ENCODE peak calls at places on chromosomes 13 and 19, in six cellular contexts. One of them, this sample, is unnamed. For H3K4me1 and H3K27me3, the result is how much of the 10 kb centered on the place peaks cover.

GRCh38 chr13:49858183-49858856 is 65.8 kb upstream of the KPNA3 start:
- DNase-seq in pancreas: no peak
- DNase-seq in H9: no peak
- DNase-seq in ovary: no peak
- DNase-seq in uterus: no peak
- DNase-seq in tibial artery: no peak
- DNase-seq in this sample: no peak

GRCh38 chr19:56643460-56643763 is 453 bp downstream of the SMIM17 start:
- DNase-seq in uterus: no peak
- DNase-seq in ovary: no peak
- DNase-seq in H9: no peak
- DNase-seq in pancreas: no peak
- DNase-seq in tibial artery: no peak
- DNase-seq in this sample: no peak

GRCh38 chr13:21014666-21015170 is 46.7 kb downstream of the LATS2 start:
- DNase-seq in pancreas: no peak
- DNase-seq in ovary: peak
- DNase-seq in uterus: peak
- DNase-seq in H9: no peak
- DNase-seq in tibial artery: peak
- DNase-seq in this sample: peak

GRCh38 chr13:27120011-27120410 is 51.6 kb downstream of the USP12 start:
- DNase-seq in H9: no peak
- DNase-seq in pancreas: no peak
- DNase-seq in uterus: no peak
- DNase-seq in tibial artery: no peak
- DNase-seq in ovary: no peak
- DNase-seq in this sample: no peak

GRCh38 chr13:27599845-27600553 is 20.3 kb downstream of the LNX2 start:
- DNase-seq in uterus: no peak
- DNase-seq in pancreas: no peak
- DNase-seq in ovary: no peak
- DNase-seq in tibial artery: no peak
- DNase-seq in H9: no peak
- DNase-seq in this sample: no peak

GRCh38 chr13:79336971-79337370 is 69.1 kb downstream of the RBM26 start:
- DNase-seq in tibial artery: peak
- DNase-seq in ovary: no peak
- DNase-seq in H9: no peak
- DNase-seq in uterus: no peak
- DNase-seq in pancreas: no peak
- DNase-seq in this sample: no peak

GRCh38 chr19:4979211-4979807 is 10.4 kb downstream of the KDM4B start:
- DNase-seq in ovary: no peak
- DNase-seq in H9: no peak
- DNase-seq in uterus: no peak
- DNase-seq in pancreas: no peak
- DNase-seq in tibial artery: no peak
- DNase-seq in this sample: peak

GRCh38 chr13:73922728-73923393 is 211.3 kb downstream of the KLF12 start:
- DNase-seq in ovary: no peak
- DNase-seq in tibial artery: no peak
- DNase-seq in H9: no peak
- DNase-seq in pancreas: no peak
- DNase-seq in uterus: no peak
- DNase-seq in this sample: no peak

GRCh38 chr13:106104281-106104901 is 431.1 kb downstream of the EFNB2 start:
- DNase-seq in pancreas: no peak
- DNase-seq in H9: no peak
- DNase-seq in ovary: no peak
- DNase-seq in uterus: no peak
- DNase-seq in tibial artery: no peak
- DNase-seq in this sample: no peak

GRCh38 chr13:101492251-101492910 is 39.9 kb downstream of the ITGBL1 start:
- DNase-seq in pancreas: no peak
- DNase-seq in uterus: no peak
- DNase-seq in H9: no peak
- DNase-seq in tibial artery: no peak
- DNase-seq in ovary: no peak
- DNase-seq in this sample: no peak

GRCh38 chr19:52621376-52621775 is 16.8 kb downstream of the ZNF83 start:
- DNase-seq in pancreas: no peak
- DNase-seq in ovary: no peak
- DNase-seq in uterus: no peak
- DNase-seq in tibial artery: no peak
- DNase-seq in H9: no peak
- DNase-seq in this sample: no peak

GRCh38 chr13:100673376-100673830 is 1.2 kb downstream of the TMTC4 start:
- DNase-seq in pancreas: no peak
- DNase-seq in tibial artery: no peak
- DNase-seq in ovary: peak
- DNase-seq in uterus: no peak
- DNase-seq in H9: peak
- DNase-seq in this sample: no peak

GRCh38 chr19:35153701-35154534 is 617 bp upstream of the FXYD5 start:
- DNase-seq in H9: peak
- DNase-seq in ovary: no peak
- DNase-seq in uterus: no peak
- DNase-seq in pancreas: no peak
- DNase-seq in tibial artery: no peak
- DNase-seq in this sample: peak

DNA sequence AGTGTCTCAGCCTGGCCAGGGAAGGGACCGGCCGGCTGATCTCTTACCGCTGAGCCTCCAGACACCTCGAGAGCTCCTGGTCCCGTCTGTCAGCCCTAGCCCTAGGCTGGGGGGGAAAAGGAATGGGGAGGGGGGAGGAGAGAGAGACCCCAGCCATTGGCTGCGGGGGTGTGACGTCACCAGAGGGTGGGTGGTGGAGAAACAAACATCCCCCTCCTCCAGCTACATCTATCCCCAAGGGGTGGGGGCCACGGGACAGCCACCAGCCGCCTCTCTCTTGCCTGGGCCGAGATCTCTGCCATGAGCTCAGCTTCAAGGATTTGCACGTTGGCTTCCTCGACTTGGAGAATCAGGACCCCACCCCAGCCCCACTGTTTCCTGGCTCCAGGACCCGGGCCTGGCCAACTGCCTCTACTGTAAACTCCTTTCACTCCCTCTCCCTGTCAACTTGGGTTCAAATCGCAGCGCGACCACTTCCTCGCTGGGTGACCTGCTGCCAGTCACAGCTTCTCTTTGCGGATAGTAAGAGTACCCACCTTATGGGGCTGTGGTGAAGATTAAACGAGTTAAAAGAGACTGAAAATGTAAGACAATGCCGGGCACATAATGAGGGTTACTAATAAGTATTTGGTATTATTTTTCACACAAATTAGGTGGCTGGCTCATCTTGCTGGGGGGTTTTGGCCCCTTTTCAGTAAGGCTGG is at the start of gene PRX:
- DNase-seq in uterus: no peak
- DNase-seq in tibial artery: no peak
- DNase-seq in H9: peak
- DNase-seq in ovary: no peak
- DNase-seq in pancreas: no peak
- DNase-seq in this sample: no peak
- H3K27ac ChIP-seq in uterus: peak
- H3K27ac ChIP-seq in tibial artery: no peak
- H3K27ac ChIP-seq in H9: no peak
- H3K27ac ChIP-seq in ovary: no peak
- H3K27ac ChIP-seq in pancreas: no peak
- H3K27ac ChIP-seq in this sample: peak

DNA sequence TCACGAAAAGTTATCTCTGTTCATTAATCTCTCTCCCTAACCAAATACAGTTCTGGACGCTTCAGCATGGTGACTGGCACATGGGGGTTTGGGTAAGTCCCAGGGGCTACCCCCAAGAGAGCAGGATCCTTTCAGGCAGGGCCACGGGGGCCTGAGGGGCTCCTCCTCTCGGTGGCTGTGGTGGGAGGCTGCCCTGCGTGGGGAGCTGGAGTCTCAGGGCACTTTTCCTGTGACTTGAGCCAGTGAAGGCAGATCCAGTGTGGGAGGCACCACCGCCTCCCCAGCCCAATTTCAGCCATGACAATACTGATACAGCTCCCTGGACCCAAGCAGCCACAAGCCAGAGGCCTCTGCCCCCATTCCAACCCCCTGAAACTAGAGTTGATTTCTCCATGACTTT is 952 bp upstream of the SBNO2 start:
- DNase-seq in H9: no peak
- DNase-seq in tibial artery: no peak
- DNase-seq in uterus: no peak
- DNase-seq in ovary: peak
- DNase-seq in pancreas: no peak
- DNase-seq in this sample: no peak
- H3K4me1 ChIP-seq in H9: under half
- H3K4me1 ChIP-seq in tibial artery: under half
- H3K4me1 ChIP-seq in uterus: under half
- H3K4me1 ChIP-seq in ovary: under half
- H3K4me1 ChIP-seq in pancreas: under half
- H3K4me1 ChIP-seq in this sample: under half

GRCh38 chr19:45468159-45468651 is 409 bp downstream of the FOSB start:
- DNase-seq in ovary: peak
- DNase-seq in pancreas: peak
- DNase-seq in uterus: peak
- DNase-seq in tibial artery: no peak
- DNase-seq in H9: no peak
- DNase-seq in this sample: peak
- H3K27me3 ChIP-seq in ovary: under half
- H3K27me3 ChIP-seq in pancreas: under half
- H3K27me3 ChIP-seq in uterus: under half
- H3K27me3 ChIP-seq in tibial artery: under half
- H3K27me3 ChIP-seq in H9: under half
- H3K27me3 ChIP-seq in this sample: under half

GRCh38 chr19:3152431-3152780 is 16.6 kb downstream of the GNA15 start:
- DNase-seq in uterus: no peak
- DNase-seq in tibial artery: no peak
- DNase-seq in pancreas: no peak
- DNase-seq in ovary: no peak
- DNase-seq in H9: no peak
- DNase-seq in this sample: no peak
- H3K27ac ChIP-seq in uterus: no peak
- H3K27ac ChIP-seq in tibial artery: no peak
- H3K27ac ChIP-seq in pancreas: no peak
- H3K27ac ChIP-seq in ovary: no peak
- H3K27ac ChIP-seq in H9: no peak
- H3K27ac ChIP-seq in this sample: no peak

DNA sequence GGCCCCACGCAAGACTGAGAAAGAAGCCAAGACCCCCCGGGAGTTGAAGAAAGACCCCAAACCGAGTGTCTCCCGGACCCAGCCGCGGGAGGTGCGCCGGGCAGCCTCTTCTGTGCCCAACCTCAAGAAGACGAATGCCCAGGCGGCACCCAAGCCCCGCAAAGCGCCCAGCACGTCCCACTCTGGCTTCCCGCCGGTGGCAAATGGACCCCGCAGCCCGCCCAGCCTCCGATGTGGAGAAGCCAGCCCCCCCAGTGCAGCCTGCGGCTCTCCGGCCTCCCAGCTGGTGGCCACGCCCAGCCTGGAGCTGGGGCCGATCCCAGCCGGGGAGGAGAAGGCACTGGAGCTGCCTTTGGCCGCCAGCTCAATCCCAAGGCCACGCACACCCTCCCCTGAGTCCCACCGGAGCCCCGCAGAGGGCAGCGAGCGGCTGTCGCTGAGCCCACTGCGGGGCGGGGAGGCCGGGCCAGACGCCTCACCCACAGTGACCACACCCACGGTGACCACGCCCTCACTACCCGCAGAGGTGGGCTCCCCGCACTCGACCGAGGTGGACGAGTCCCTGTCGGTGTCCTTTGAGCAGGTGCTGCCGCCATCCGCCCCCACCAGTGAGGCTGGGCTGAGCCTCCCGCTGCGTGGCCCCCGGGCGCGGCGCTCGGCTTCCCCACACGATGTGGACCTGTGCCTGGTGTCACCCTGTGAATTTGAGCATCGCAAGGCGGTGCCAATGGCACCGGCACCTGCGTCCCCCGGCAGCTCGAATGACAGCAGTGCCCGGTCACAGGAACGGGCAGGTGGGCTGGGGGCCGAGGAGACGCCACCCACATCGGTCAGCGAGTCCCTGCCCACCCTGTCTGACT is 7.9 kb downstream of the MAP1S start:
- DNase-seq in pancreas: peak
- DNase-seq in tibial artery: no peak
- DNase-seq in H9: no peak
- DNase-seq in ovary: peak
- DNase-seq in uterus: no peak
- DNase-seq in this sample: no peak
- H3K4me1 ChIP-seq in pancreas: under half
- H3K4me1 ChIP-seq in tibial artery: under half
- H3K4me1 ChIP-seq in H9: under half
- H3K4me1 ChIP-seq in ovary: under half
- H3K4me1 ChIP-seq in uterus: under half
- H3K4me1 ChIP-seq in this sample: under half

This sample was measured in psoas muscle.